ENCODE peak calls at places on chromosome 10, in ten cellular contexts. One of them, this sample, is unnamed.

GRCh38 chr10:35387768-35388167 is 51.5 kb downstream of the CCNY start:
- DNase-seq in nephron progenitor cell: no peak
- DNase-seq in ELR: peak
- DNase-seq in mesendoderm: no peak
- DNase-seq in HTR-8/SVneo: no peak
- DNase-seq in stimulated activated CD8-positive, alpha-beta memory T cell treated with anti-CD3 and anti-CD28 coated beads, Interleukin-2, amount 100 ng/mL, for 1 hour: no peak
- DNase-seq in activated naive CD8-positive, alpha-beta T cell treated with anti-CD3 and anti-CD28 coated beads for 36 hours: no peak
- DNase-seq in stimulated activated naive CD8-positive, alpha-beta T cell treated with anti-CD3 and anti-CD28 coated beads, Interleukin-15, Interleukin-2, amounts not matched to agents 100 U/mL and 50 U/mL, for 24 hours: no peak
- DNase-seq in left cardiac atrium: no peak
- DNase-seq in effector CD4-positive, alpha-beta T cell: no peak
- DNase-seq in this sample: peak

GRCh38 chr10:43048301-43049051 is 28.4 kb upstream of the RET start:
- DNase-seq in HTR-8/SVneo: no peak
- DNase-seq in nephron progenitor cell: peak
- DNase-seq in effector CD4-positive, alpha-beta T cell: no peak
- DNase-seq in ELR: peak
- DNase-seq in activated naive CD8-positive, alpha-beta T cell treated with anti-CD3 and anti-CD28 coated beads for 36 hours: no peak
- DNase-seq in mesendoderm: no peak
- DNase-seq in stimulated activated CD8-positive, alpha-beta memory T cell treated with anti-CD3 and anti-CD28 coated beads, Interleukin-2, amount 100 ng/mL, for 1 hour: no peak
- DNase-seq in stimulated activated naive CD8-positive, alpha-beta T cell treated with anti-CD3 and anti-CD28 coated beads, Interleukin-15, Interleukin-2, amounts not matched to agents 100 U/mL and 50 U/mL, for 24 hours: no peak
- DNase-seq in left cardiac atrium: no peak
- DNase-seq in this sample: peak

GRCh38 chr10:120963587-120964220 is 112.5 kb downstream of the WDR11 start:
- DNase-seq in nephron progenitor cell: no peak
- DNase-seq in mesendoderm: no peak
- DNase-seq in effector CD4-positive, alpha-beta T cell: no peak
- DNase-seq in activated naive CD8-positive, alpha-beta T cell treated with anti-CD3 and anti-CD28 coated beads for 36 hours: no peak
- DNase-seq in stimulated activated CD8-positive, alpha-beta memory T cell treated with anti-CD3 and anti-CD28 coated beads, Interleukin-2, amount 100 ng/mL, for 1 hour: no peak
- DNase-seq in stimulated activated naive CD8-positive, alpha-beta T cell treated with anti-CD3 and anti-CD28 coated beads, Interleukin-15, Interleukin-2, amounts not matched to agents 100 U/mL and 50 U/mL, for 24 hours: no peak
- DNase-seq in ELR: no peak
- DNase-seq in HTR-8/SVneo: no peak
- DNase-seq in left cardiac atrium: no peak
- DNase-seq in this sample: no peak

GRCh38 chr10:112823007-112823406 is 127.0 kb upstream of the TCF7L2 start:
- DNase-seq in ELR: no peak
- DNase-seq in left cardiac atrium: no peak
- DNase-seq in activated naive CD8-positive, alpha-beta T cell treated with anti-CD3 and anti-CD28 coated beads for 36 hours: no peak
- DNase-seq in mesendoderm: no peak
- DNase-seq in HTR-8/SVneo: no peak
- DNase-seq in stimulated activated naive CD8-positive, alpha-beta T cell treated with anti-CD3 and anti-CD28 coated beads, Interleukin-15, Interleukin-2, amounts not matched to agents 100 U/mL and 50 U/mL, for 24 hours: no peak
- DNase-seq in stimulated activated CD8-positive, alpha-beta memory T cell treated with anti-CD3 and anti-CD28 coated beads, Interleukin-2, amount 100 ng/mL, for 1 hour: no peak
- DNase-seq in effector CD4-positive, alpha-beta T cell: no peak
- DNase-seq in nephron progenitor cell: no peak
- DNase-seq in this sample: no peak

GRCh38 chr10:50552308-50552707 is 71.4 kb downstream of the SGMS1 start:
- DNase-seq in stimulated activated CD8-positive, alpha-beta memory T cell treated with anti-CD3 and anti-CD28 coated beads, Interleukin-2, amount 100 ng/mL, for 1 hour: no peak
- DNase-seq in HTR-8/SVneo: no peak
- DNase-seq in nephron progenitor cell: no peak
- DNase-seq in effector CD4-positive, alpha-beta T cell: no peak
- DNase-seq in mesendoderm: no peak
- DNase-seq in left cardiac atrium: no peak
- DNase-seq in activated naive CD8-positive, alpha-beta T cell treated with anti-CD3 and anti-CD28 coated beads for 36 hours: no peak
- DNase-seq in ELR: no peak
- DNase-seq in stimulated activated naive CD8-positive, alpha-beta T cell treated with anti-CD3 and anti-CD28 coated beads, Interleukin-15, Interleukin-2, amounts not matched to agents 100 U/mL and 50 U/mL, for 24 hours: no peak
- DNase-seq in this sample: peak

GRCh38 chr10:128400564-128400963 is 274.3 kb upstream of the MKI67 start:
- DNase-seq in HTR-8/SVneo: no peak
- DNase-seq in activated naive CD8-positive, alpha-beta T cell treated with anti-CD3 and anti-CD28 coated beads for 36 hours: no peak
- DNase-seq in left cardiac atrium: no peak
- DNase-seq in nephron progenitor cell: no peak
- DNase-seq in effector CD4-positive, alpha-beta T cell: no peak
- DNase-seq in stimulated activated CD8-positive, alpha-beta memory T cell treated with anti-CD3 and anti-CD28 coated beads, Interleukin-2, amount 100 ng/mL, for 1 hour: no peak
- DNase-seq in mesendoderm: no peak
- DNase-seq in ELR: no peak
- DNase-seq in stimulated activated naive CD8-positive, alpha-beta T cell treated with anti-CD3 and anti-CD28 coated beads, Interleukin-15, Interleukin-2, amounts not matched to agents 100 U/mL and 50 U/mL, for 24 hours: no peak
- DNase-seq in this sample: no peak

GRCh38 chr10:25047902-25048301 is 31.5 kb downstream of the THNSL1 start:
- DNase-seq in activated naive CD8-positive, alpha-beta T cell treated with anti-CD3 and anti-CD28 coated beads for 36 hours: no peak
- DNase-seq in stimulated activated CD8-positive, alpha-beta memory T cell treated with anti-CD3 and anti-CD28 coated beads, Interleukin-2, amount 100 ng/mL, for 1 hour: no peak
- DNase-seq in HTR-8/SVneo: no peak
- DNase-seq in left cardiac atrium: no peak
- DNase-seq in mesendoderm: no peak
- DNase-seq in stimulated activated naive CD8-positive, alpha-beta T cell treated with anti-CD3 and anti-CD28 coated beads, Interleukin-15, Interleukin-2, amounts not matched to agents 100 U/mL and 50 U/mL, for 24 hours: no peak
- DNase-seq in ELR: peak
- DNase-seq in nephron progenitor cell: no peak
- DNase-seq in effector CD4-positive, alpha-beta T cell: no peak
- DNase-seq in this sample: peak

GRCh38 chr10:28171468-28172235 is 131.2 kb downstream of the MPP7 start:
- DNase-seq in stimulated activated CD8-positive, alpha-beta memory T cell treated with anti-CD3 and anti-CD28 coated beads, Interleukin-2, amount 100 ng/mL, for 1 hour: no peak
- DNase-seq in ELR: no peak
- DNase-seq in stimulated activated naive CD8-positive, alpha-beta T cell treated with anti-CD3 and anti-CD28 coated beads, Interleukin-15, Interleukin-2, amounts not matched to agents 100 U/mL and 50 U/mL, for 24 hours: no peak
- DNase-seq in effector CD4-positive, alpha-beta T cell: no peak
- DNase-seq in nephron progenitor cell: no peak
- DNase-seq in HTR-8/SVneo: no peak
- DNase-seq in activated naive CD8-positive, alpha-beta T cell treated with anti-CD3 and anti-CD28 coated beads for 36 hours: no peak
- DNase-seq in left cardiac atrium: no peak
- DNase-seq in mesendoderm: peak
- DNase-seq in this sample: no peak

GRCh38 chr10:16716051-16716450 is 101.2 kb downstream of the RSU1 start:
- DNase-seq in mesendoderm: no peak
- DNase-seq in activated naive CD8-positive, alpha-beta T cell treated with anti-CD3 and anti-CD28 coated beads for 36 hours: no peak
- DNase-seq in left cardiac atrium: no peak
- DNase-seq in stimulated activated CD8-positive, alpha-beta memory T cell treated with anti-CD3 and anti-CD28 coated beads, Interleukin-2, amount 100 ng/mL, for 1 hour: no peak
- DNase-seq in ELR: no peak
- DNase-seq in HTR-8/SVneo: no peak
- DNase-seq in stimulated activated naive CD8-positive, alpha-beta T cell treated with anti-CD3 and anti-CD28 coated beads, Interleukin-15, Interleukin-2, amounts not matched to agents 100 U/mL and 50 U/mL, for 24 hours: no peak
- DNase-seq in nephron progenitor cell: no peak
- DNase-seq in effector CD4-positive, alpha-beta T cell: no peak
- DNase-seq in this sample: no peak

GRCh38 chr10:3469639-3470020 is 297.0 kb upstream of the PITRM1 start:
- DNase-seq in nephron progenitor cell: no peak
- DNase-seq in activated naive CD8-positive, alpha-beta T cell treated with anti-CD3 and anti-CD28 coated beads for 36 hours: no peak
- DNase-seq in left cardiac atrium: no peak
- DNase-seq in ELR: no peak
- DNase-seq in stimulated activated naive CD8-positive, alpha-beta T cell treated with anti-CD3 and anti-CD28 coated beads, Interleukin-15, Interleukin-2, amounts not matched to agents 100 U/mL and 50 U/mL, for 24 hours: no peak
- DNase-seq in HTR-8/SVneo: no peak
- DNase-seq in effector CD4-positive, alpha-beta T cell: no peak
- DNase-seq in stimulated activated CD8-positive, alpha-beta memory T cell treated with anti-CD3 and anti-CD28 coated beads, Interleukin-2, amount 100 ng/mL, for 1 hour: no peak
- DNase-seq in mesendoderm: no peak
- DNase-seq in this sample: peak

GRCh38 chr10:103241262-103242011 is 4.2 kb upstream of the RPEL1 start:
- DNase-seq in mesendoderm: peak
- DNase-seq in stimulated activated naive CD8-positive, alpha-beta T cell treated with anti-CD3 and anti-CD28 coated beads, Interleukin-15, Interleukin-2, amounts not matched to agents 100 U/mL and 50 U/mL, for 24 hours: no peak
- DNase-seq in HTR-8/SVneo: peak
- DNase-seq in ELR: peak
- DNase-seq in stimulated activated CD8-positive, alpha-beta memory T cell treated with anti-CD3 and anti-CD28 coated beads, Interleukin-2, amount 100 ng/mL, for 1 hour: no peak
- DNase-seq in activated naive CD8-positive, alpha-beta T cell treated with anti-CD3 and anti-CD28 coated beads for 36 hours: peak
- DNase-seq in nephron progenitor cell: no peak
- DNase-seq in effector CD4-positive, alpha-beta T cell: no peak
- DNase-seq in left cardiac atrium: peak
- DNase-seq in this sample: peak

GRCh38 chr10:49605177-49605938 is 4.8 kb upstream of the SLC18A3 start:
- DNase-seq in effector CD4-positive, alpha-beta T cell: no peak
- DNase-seq in HTR-8/SVneo: no peak
- DNase-seq in activated naive CD8-positive, alpha-beta T cell treated with anti-CD3 and anti-CD28 coated beads for 36 hours: no peak
- DNase-seq in stimulated activated naive CD8-positive, alpha-beta T cell treated with anti-CD3 and anti-CD28 coated beads, Interleukin-15, Interleukin-2, amounts not matched to agents 100 U/mL and 50 U/mL, for 24 hours: no peak
- DNase-seq in left cardiac atrium: no peak
- DNase-seq in ELR: no peak
- DNase-seq in stimulated activated CD8-positive, alpha-beta memory T cell treated with anti-CD3 and anti-CD28 coated beads, Interleukin-2, amount 100 ng/mL, for 1 hour: no peak
- DNase-seq in nephron progenitor cell: no peak
- DNase-seq in mesendoderm: no peak
- DNase-seq in this sample: no peak

GRCh38 chr10:78976825-78977760 is 91.7 kb upstream of the ZMIZ1 start:
- DNase-seq in nephron progenitor cell: no peak
- DNase-seq in ELR: no peak
- DNase-seq in stimulated activated naive CD8-positive, alpha-beta T cell treated with anti-CD3 and anti-CD28 coated beads, Interleukin-15, Interleukin-2, amounts not matched to agents 100 U/mL and 50 U/mL, for 24 hours: no peak
- DNase-seq in mesendoderm: no peak
- DNase-seq in activated naive CD8-positive, alpha-beta T cell treated with anti-CD3 and anti-CD28 coated beads for 36 hours: no peak
- DNase-seq in left cardiac atrium: no peak
- DNase-seq in stimulated activated CD8-positive, alpha-beta memory T cell treated with anti-CD3 and anti-CD28 coated beads, Interleukin-2, amount 100 ng/mL, for 1 hour: no peak
- DNase-seq in HTR-8/SVneo: no peak
- DNase-seq in effector CD4-positive, alpha-beta T cell: no peak
- DNase-seq in this sample: peak

GRCh38 chr10:61760943-61761824 is 98.5 kb downstream of the CABCOCO1 start:
- DNase-seq in mesendoderm: no peak
- DNase-seq in stimulated activated CD8-positive, alpha-beta memory T cell treated with anti-CD3 and anti-CD28 coated beads, Interleukin-2, amount 100 ng/mL, for 1 hour: no peak
- DNase-seq in effector CD4-positive, alpha-beta T cell: no peak
- DNase-seq in activated naive CD8-positive, alpha-beta T cell treated with anti-CD3 and anti-CD28 coated beads for 36 hours: no peak
- DNase-seq in left cardiac atrium: no peak
- DNase-seq in ELR: peak
- DNase-seq in stimulated activated naive CD8-positive, alpha-beta T cell treated with anti-CD3 and anti-CD28 coated beads, Interleukin-15, Interleukin-2, amounts not matched to agents 100 U/mL and 50 U/mL, for 24 hours: no peak
- DNase-seq in nephron progenitor cell: no peak
- DNase-seq in HTR-8/SVneo: peak
- DNase-seq in this sample: peak

GRCh38 chr10:98267069-98267893 is 713 bp downstream of the LOXL4 start:
- DNase-seq in left cardiac atrium: no peak
- DNase-seq in ELR: no peak
- DNase-seq in HTR-8/SVneo: no peak
- DNase-seq in effector CD4-positive, alpha-beta T cell: no peak
- DNase-seq in stimulated activated CD8-positive, alpha-beta memory T cell treated with anti-CD3 and anti-CD28 coated beads, Interleukin-2, amount 100 ng/mL, for 1 hour: no peak
- DNase-seq in nephron progenitor cell: peak
- DNase-seq in activated naive CD8-positive, alpha-beta T cell treated with anti-CD3 and anti-CD28 coated beads for 36 hours: no peak
- DNase-seq in stimulated activated naive CD8-positive, alpha-beta T cell treated with anti-CD3 and anti-CD28 coated beads, Interleukin-15, Interleukin-2, amounts not matched to agents 100 U/mL and 50 U/mL, for 24 hours: no peak
- DNase-seq in mesendoderm: no peak
- DNase-seq in this sample: no peak

GRCh38 chr10:14698487-14699170 is 76.1 kb downstream of the FAM107B start:
- DNase-seq in stimulated activated CD8-positive, alpha-beta memory T cell treated with anti-CD3 and anti-CD28 coated beads, Interleukin-2, amount 100 ng/mL, for 1 hour: no peak
- DNase-seq in ELR: peak
- DNase-seq in HTR-8/SVneo: peak
- DNase-seq in activated naive CD8-positive, alpha-beta T cell treated with anti-CD3 and anti-CD28 coated beads for 36 hours: no peak
- DNase-seq in left cardiac atrium: no peak
- DNase-seq in mesendoderm: peak
- DNase-seq in stimulated activated naive CD8-positive, alpha-beta T cell treated with anti-CD3 and anti-CD28 coated beads, Interleukin-15, Interleukin-2, amounts not matched to agents 100 U/mL and 50 U/mL, for 24 hours: no peak
- DNase-seq in effector CD4-positive, alpha-beta T cell: no peak
- DNase-seq in nephron progenitor cell: no peak
- DNase-seq in this sample: peak

GRCh38 chr10:15725603-15726002 is 5.9 kb upstream of the ITGA8 start:
- DNase-seq in stimulated activated CD8-positive, alpha-beta memory T cell treated with anti-CD3 and anti-CD28 coated beads, Interleukin-2, amount 100 ng/mL, for 1 hour: no peak
- DNase-seq in nephron progenitor cell: peak
- DNase-seq in left cardiac atrium: no peak
- DNase-seq in stimulated activated naive CD8-positive, alpha-beta T cell treated with anti-CD3 and anti-CD28 coated beads, Interleukin-15, Interleukin-2, amounts not matched to agents 100 U/mL and 50 U/mL, for 24 hours: no peak
- DNase-seq in mesendoderm: peak
- DNase-seq in effector CD4-positive, alpha-beta T cell: no peak
- DNase-seq in activated naive CD8-positive, alpha-beta T cell treated with anti-CD3 and anti-CD28 coated beads for 36 hours: no peak
- DNase-seq in ELR: peak
- DNase-seq in HTR-8/SVneo: peak
- DNase-seq in this sample: peak

GRCh38 chr10:133139561-133140065 is 20.4 kb upstream of the KNDC1 start:
- DNase-seq in mesendoderm: peak
- DNase-seq in stimulated activated naive CD8-positive, alpha-beta T cell treated with anti-CD3 and anti-CD28 coated beads, Interleukin-15, Interleukin-2, amounts not matched to agents 100 U/mL and 50 U/mL, for 24 hours: no peak
- DNase-seq in nephron progenitor cell: peak
- DNase-seq in ELR: no peak
- DNase-seq in stimulated activated CD8-positive, alpha-beta memory T cell treated with anti-CD3 and anti-CD28 coated beads, Interleukin-2, amount 100 ng/mL, for 1 hour: no peak
- DNase-seq in effector CD4-positive, alpha-beta T cell: no peak
- DNase-seq in HTR-8/SVneo: no peak
- DNase-seq in left cardiac atrium: no peak
- DNase-seq in activated naive CD8-positive, alpha-beta T cell treated with anti-CD3 and anti-CD28 coated beads for 36 hours: no peak
- DNase-seq in this sample: no peak

GRCh38 chr10:86286591-86287421 is 79.8 kb downstream of the GRID1 start:
- DNase-seq in activated naive CD8-positive, alpha-beta T cell treated with anti-CD3 and anti-CD28 coated beads for 36 hours: no peak
- DNase-seq in ELR: no peak
- DNase-seq in HTR-8/SVneo: no peak
- DNase-seq in stimulated activated naive CD8-positive, alpha-beta T cell treated with anti-CD3 and anti-CD28 coated beads, Interleukin-15, Interleukin-2, amounts not matched to agents 100 U/mL and 50 U/mL, for 24 hours: no peak
- DNase-seq in effector CD4-positive, alpha-beta T cell: no peak
- DNase-seq in left cardiac atrium: no peak
- DNase-seq in nephron progenitor cell: no peak
- DNase-seq in stimulated activated CD8-positive, alpha-beta memory T cell treated with anti-CD3 and anti-CD28 coated beads, Interleukin-2, amount 100 ng/mL, for 1 hour: no peak
- DNase-seq in mesendoderm: no peak
- DNase-seq in this sample: no peak

GRCh38 chr10:73226663-73227062 is 20.4 kb downstream of the DNAJC9 start:
- DNase-seq in HTR-8/SVneo: no peak
- DNase-seq in activated naive CD8-positive, alpha-beta T cell treated with anti-CD3 and anti-CD28 coated beads for 36 hours: no peak
- DNase-seq in effector CD4-positive, alpha-beta T cell: no peak
- DNase-seq in stimulated activated naive CD8-positive, alpha-beta T cell treated with anti-CD3 and anti-CD28 coated beads, Interleukin-15, Interleukin-2, amounts not matched to agents 100 U/mL and 50 U/mL, for 24 hours: no peak
- DNase-seq in ELR: no peak
- DNase-seq in stimulated activated CD8-positive, alpha-beta memory T cell treated with anti-CD3 and anti-CD28 coated beads, Interleukin-2, amount 100 ng/mL, for 1 hour: no peak
- DNase-seq in mesendoderm: no peak
- DNase-seq in nephron progenitor cell: no peak
- DNase-seq in left cardiac atrium: no peak
- DNase-seq in this sample: no peak

GRCh38 chr10:73076361-73077183 is 20.1 kb downstream of the P4HA1 start:
- DNase-seq in left cardiac atrium: peak
- DNase-seq in mesendoderm: no peak
- DNase-seq in stimulated activated CD8-positive, alpha-beta memory T cell treated with anti-CD3 and anti-CD28 coated beads, Interleukin-2, amount 100 ng/mL, for 1 hour: no peak
- DNase-seq in activated naive CD8-positive, alpha-beta T cell treated with anti-CD3 and anti-CD28 coated beads for 36 hours: no peak
- DNase-seq in nephron progenitor cell: no peak
- DNase-seq in stimulated activated naive CD8-positive, alpha-beta T cell treated with anti-CD3 and anti-CD28 coated beads, Interleukin-15, Interleukin-2, amounts not matched to agents 100 U/mL and 50 U/mL, for 24 hours: no peak
- DNase-seq in effector CD4-positive, alpha-beta T cell: no peak
- DNase-seq in HTR-8/SVneo: no peak
- DNase-seq in ELR: peak
- DNase-seq in this sample: peak

GRCh38 chr10:95445223-95445836 is 115.8 kb downstream of the SORBS1 start:
- DNase-seq in HTR-8/SVneo: peak
- DNase-seq in mesendoderm: no peak
- DNase-seq in stimulated activated naive CD8-positive, alpha-beta T cell treated with anti-CD3 and anti-CD28 coated beads, Interleukin-15, Interleukin-2, amounts not matched to agents 100 U/mL and 50 U/mL, for 24 hours: no peak
- DNase-seq in nephron progenitor cell: no peak
- DNase-seq in activated naive CD8-positive, alpha-beta T cell treated with anti-CD3 and anti-CD28 coated beads for 36 hours: no peak
- DNase-seq in left cardiac atrium: peak
- DNase-seq in effector CD4-positive, alpha-beta T cell: no peak
- DNase-seq in stimulated activated CD8-positive, alpha-beta memory T cell treated with anti-CD3 and anti-CD28 coated beads, Interleukin-2, amount 100 ng/mL, for 1 hour: no peak
- DNase-seq in ELR: peak
- DNase-seq in this sample: peak

GRCh38 chr10:86953747-86954680 is 3.4 kb downstream of the MMRN2 start:
- DNase-seq in mesendoderm: peak
- DNase-seq in stimulated activated naive CD8-positive, alpha-beta T cell treated with anti-CD3 and anti-CD28 coated beads, Interleukin-15, Interleukin-2, amounts not matched to agents 100 U/mL and 50 U/mL, for 24 hours: no peak
- DNase-seq in effector CD4-positive, alpha-beta T cell: no peak
- DNase-seq in stimulated activated CD8-positive, alpha-beta memory T cell treated with anti-CD3 and anti-CD28 coated beads, Interleukin-2, amount 100 ng/mL, for 1 hour: no peak
- DNase-seq in HTR-8/SVneo: no peak
- DNase-seq in left cardiac atrium: peak
- DNase-seq in activated naive CD8-positive, alpha-beta T cell treated with anti-CD3 and anti-CD28 coated beads for 36 hours: no peak
- DNase-seq in nephron progenitor cell: peak
- DNase-seq in ELR: peak
- DNase-seq in this sample: no peak

GRCh38 chr10:23885853-23886252 is 323.1 kb upstream of the KIAA1217 start:
- DNase-seq in stimulated activated CD8-positive, alpha-beta memory T cell treated with anti-CD3 and anti-CD28 coated beads, Interleukin-2, amount 100 ng/mL, for 1 hour: no peak
- DNase-seq in HTR-8/SVneo: no peak
- DNase-seq in nephron progenitor cell: no peak
- DNase-seq in effector CD4-positive, alpha-beta T cell: no peak
- DNase-seq in mesendoderm: no peak
- DNase-seq in stimulated activated naive CD8-positive, alpha-beta T cell treated with anti-CD3 and anti-CD28 coated beads, Interleukin-15, Interleukin-2, amounts not matched to agents 100 U/mL and 50 U/mL, for 24 hours: no peak
- DNase-seq in ELR: no peak
- DNase-seq in left cardiac atrium: no peak
- DNase-seq in activated naive CD8-positive, alpha-beta T cell treated with anti-CD3 and anti-CD28 coated beads for 36 hours: no peak
- DNase-seq in this sample: no peak

GRCh38 chr10:117221156-117221711 is 19.7 kb upstream of the SLC18A2 start:
- DNase-seq in stimulated activated naive CD8-positive, alpha-beta T cell treated with anti-CD3 and anti-CD28 coated beads, Interleukin-15, Interleukin-2, amounts not matched to agents 100 U/mL and 50 U/mL, for 24 hours: no peak
- DNase-seq in HTR-8/SVneo: peak
- DNase-seq in stimulated activated CD8-positive, alpha-beta memory T cell treated with anti-CD3 and anti-CD28 coated beads, Interleukin-2, amount 100 ng/mL, for 1 hour: no peak
- DNase-seq in mesendoderm: peak
- DNase-seq in effector CD4-positive, alpha-beta T cell: no peak
- DNase-seq in ELR: peak
- DNase-seq in nephron progenitor cell: no peak
- DNase-seq in activated naive CD8-positive, alpha-beta T cell treated with anti-CD3 and anti-CD28 coated beads for 36 hours: no peak
- DNase-seq in left cardiac atrium: no peak
- DNase-seq in this sample: peak

GRCh38 chr10:15504101-15504840 is 133.2 kb upstream of the FAM171A1 start:
- DNase-seq in effector CD4-positive, alpha-beta T cell: no peak
- DNase-seq in stimulated activated CD8-positive, alpha-beta memory T cell treated with anti-CD3 and anti-CD28 coated beads, Interleukin-2, amount 100 ng/mL, for 1 hour: no peak
- DNase-seq in nephron progenitor cell: no peak
- DNase-seq in left cardiac atrium: no peak
- DNase-seq in ELR: peak
- DNase-seq in activated naive CD8-positive, alpha-beta T cell treated with anti-CD3 and anti-CD28 coated beads for 36 hours: no peak
- DNase-seq in stimulated activated naive CD8-positive, alpha-beta T cell treated with anti-CD3 and anti-CD28 coated beads, Interleukin-15, Interleukin-2, amounts not matched to agents 100 U/mL and 50 U/mL, for 24 hours: no peak
- DNase-seq in HTR-8/SVneo: no peak
- DNase-seq in mesendoderm: no peak
- DNase-seq in this sample: peak

GRCh38 chr10:110077436-110078120 is 69.8 kb downstream of the ADD3 start:
- DNase-seq in stimulated activated CD8-positive, alpha-beta memory T cell treated with anti-CD3 and anti-CD28 coated beads, Interleukin-2, amount 100 ng/mL, for 1 hour: no peak
- DNase-seq in stimulated activated naive CD8-positive, alpha-beta T cell treated with anti-CD3 and anti-CD28 coated beads, Interleukin-15, Interleukin-2, amounts not matched to agents 100 U/mL and 50 U/mL, for 24 hours: no peak
- DNase-seq in HTR-8/SVneo: no peak
- DNase-seq in nephron progenitor cell: no peak
- DNase-seq in mesendoderm: no peak
- DNase-seq in effector CD4-positive, alpha-beta T cell: no peak
- DNase-seq in ELR: no peak
- DNase-seq in left cardiac atrium: no peak
- DNase-seq in activated naive CD8-positive, alpha-beta T cell treated with anti-CD3 and anti-CD28 coated beads for 36 hours: no peak
- DNase-seq in this sample: peak

GRCh38 chr10:1142596-1142995 is 86.4 kb downstream of the WDR37 start:
- DNase-seq in HTR-8/SVneo: no peak
- DNase-seq in nephron progenitor cell: no peak
- DNase-seq in ELR: peak
- DNase-seq in left cardiac atrium: no peak
- DNase-seq in stimulated activated naive CD8-positive, alpha-beta T cell treated with anti-CD3 and anti-CD28 coated beads, Interleukin-15, Interleukin-2, amounts not matched to agents 100 U/mL and 50 U/mL, for 24 hours: peak
- DNase-seq in stimulated activated CD8-positive, alpha-beta memory T cell treated with anti-CD3 and anti-CD28 coated beads, Interleukin-2, amount 100 ng/mL, for 1 hour: no peak
- DNase-seq in activated naive CD8-positive, alpha-beta T cell treated with anti-CD3 and anti-CD28 coated beads for 36 hours: no peak
- DNase-seq in mesendoderm: no peak
- DNase-seq in effector CD4-positive, alpha-beta T cell: no peak
- DNase-seq in this sample: no peak